ENCODE peak calls at places on chromosomes 12 and 14, in seven cellular contexts. T, K, Z, N, J, E and X are unnamed samples.

GRCh38 chr12:123896786-123897185 is 75.8 kb downstream of the CCDC92 start:
- DNase-seq in K (no peak), T (peak; percentile 82), N (no peak), Z (no peak), J (no peak), E (no peak), X (no peak)

GRCh38 chr12:113306382-113306781 is 28.5 kb downstream of the SLC8B1 start:
- DNase-seq in Z (no peak), J (no peak), N (no peak), T (no peak), K (no peak), E (no peak), X (no peak)

GRCh38 chr12:78384541-78384940 is 480.0 kb upstream of the SYT1 start:
- DNase-seq in K (no peak), J (no peak), Z (no peak), T (no peak), N (no peak), E (no peak), X (no peak)

GRCh38 chr12:71654200-71654599 is 9.4 kb downstream of the ZFC3H1 start:
- DNase-seq in J (no peak), T (no peak), K (no peak), Z (no peak), E (no peak), N (no peak), X (no peak)

GRCh38 chr12:118816296-118816695 is 165.0 kb upstream of the SRRM4 start:
- DNase-seq in T (no peak), Z (no peak), E (no peak), N (no peak), J (no peak), K (no peak), X (no peak)

GRCh38 chr12:125169870-125170269 is 104.6 kb downstream of the AACS start:
- DNase-seq in T (no peak), J (no peak), E (no peak), K (no peak), N (no peak), Z (no peak), X (no peak)

GRCh38 chr14:65241125-65241752 is 138.9 kb upstream of the MAX start:
- DNase-seq in T (no peak), E (no peak), J (no peak), K (no peak), Z (no peak), N (no peak), X (no peak)

GRCh38 chr12:89762498-89763170 is 54.0 kb upstream of the ATP2B1 start:
- DNase-seq in T (no peak), Z (no peak), K (no peak), E (no peak), J (peak; percentile 76), N (no peak), X (no peak)

GRCh38 chr12:130280226-130280625 is 57.5 kb upstream of the PIWIL1 start:
- DNase-seq in Z (no peak), N (no peak), K (no peak), E (no peak), T (no peak), J (peak; percentile 8), X (no peak)

GRCh38 chr12:92290016-92290685 is 144.5 kb upstream of the BTG1 start:
- DNase-seq in E (no peak), Z (no peak), T (peak; percentile 5), J (peak; percentile 75), K (no peak), N (no peak), X (no peak)

GRCh38 chr12:2013111-2013510 is 8.9 kb upstream of the DCP1B start:
- DNase-seq in K (no peak), E (no peak), Z (no peak), T (no peak), J (no peak), N (no peak), X (no peak)

GRCh38 chr14:61453103-61453767 is 131.9 kb downstream of the PRKCH start:
- DNase-seq in N (no peak), K (no peak), J (no peak), T (no peak), E (no peak), Z (no peak), X (no peak)

GRCh38 chr12:64385468-64385867 is 5.1 kb downstream of the C12orf56 start:
- DNase-seq in Z (no peak), E (no peak), T (no peak), N (no peak), K (no peak), J (peak; percentile 89), X (no peak)

GRCh38 chr12:23464241-23464812 is 485.1 kb downstream of the SOX5 start:
- DNase-seq in Z (peak; percentile 64), T (no peak), E (no peak), J (no peak), K (no peak), N (no peak), X (no peak)

GRCh38 chr14:61602733-61603077 is 92.6 kb upstream of the HIF1A start:
- DNase-seq in T (no peak), K (no peak), J (no peak), N (no peak), E (no peak), Z (no peak), X (no peak)

GRCh38 chr14:58299665-58300202 is 1.4 kb downstream of the ARID4A start:
- DNase-seq in T (no peak), N (no peak), E (no peak), Z (no peak), J (no peak), K (no peak), X (no peak)

GRCh38 chr14:89466460-89466859 is 49.4 kb upstream of the FOXN3 start:
- DNase-seq in K (no peak), J (no peak), N (no peak), E (no peak), T (no peak), Z (no peak), X (no peak)

GRCh38 chr14:51507556-51508511 is 143.9 kb upstream of the FRMD6 start:
- DNase-seq in T (peak; percentile 78), E (peak; percentile 25), N (peak; percentile 68), K (peak; percentile 93), Z (no peak), J (peak; percentile 40), X (peak; percentile 40)

GRCh38 chr12:124543591-124544310 is 23.7 kb downstream of the NCOR2 start:
- DNase-seq in T (no peak), J (no peak), E (no peak), K (no peak), N (no peak), Z (no peak), X (no peak)

GRCh38 chr12:21451529-21451928 is 14.1 kb downstream of the PYROXD1 start:
- DNase-seq in Z (peak; percentile 28), J (no peak), N (no peak), K (no peak), T (peak; percentile 4), E (no peak), X (no peak)

GRCh38 chr14:93017341-93017797 is 94.4 kb downstream of the CHGA start:
- DNase-seq in N (no peak), T (no peak), Z (no peak), E (no peak), K (no peak), J (no peak), X (peak; percentile 55)

GRCh38 chr14:69571879-69572633 is 2.6 kb downstream of the CCDC177 start:
- DNase-seq in J (peak; percentile 44), K (no peak), E (no peak), N (no peak), Z (no peak), T (peak; percentile 14), X (peak; percentile 30)

GRCh38 chr14:69572634-69573135 is 2.0 kb downstream of the CCDC177 start:
- DNase-seq in J (no peak), K (no peak), Z (no peak), N (no peak), T (no peak), E (no peak), X (no peak)

GRCh38 chr14:69569859-69570258 is 4.8 kb downstream of the CCDC177 start:
- DNase-seq in K (no peak), Z (no peak), T (no peak), J (no peak), N (no peak), E (no peak), X (no peak)

GRCh38 chr14:69571449-69571878 is 3.2 kb downstream of the CCDC177 start:
- DNase-seq in J (no peak), N (no peak), T (no peak), Z (no peak), E (no peak), K (no peak), X (no peak)

DNA sequence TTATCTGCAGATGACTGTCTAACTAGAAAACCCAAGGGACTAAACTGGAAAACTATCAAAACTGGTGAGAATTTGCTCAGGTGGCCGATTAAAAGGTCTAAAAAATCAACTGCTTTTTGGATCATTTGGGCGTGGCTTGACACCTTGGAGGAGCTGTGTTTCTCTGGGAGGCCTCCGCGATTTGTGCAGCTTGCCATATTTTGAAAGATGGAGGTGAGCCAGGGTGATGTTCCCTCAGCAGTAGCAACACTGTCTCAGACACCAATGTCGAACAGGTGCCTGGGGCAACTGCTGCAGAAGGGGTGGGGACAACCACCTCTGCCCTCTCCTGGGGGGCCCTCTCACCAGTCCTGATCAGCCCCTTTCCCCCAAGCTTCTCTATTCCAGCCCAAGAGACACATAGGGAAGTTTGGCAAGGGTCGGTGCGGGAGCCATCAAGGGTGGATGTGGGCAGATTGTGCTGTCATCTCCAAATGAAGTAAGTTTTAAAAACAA is 3.8 kb downstream of the CCDC177 start:
- DNase-seq in K (no peak), N (no peak), Z (no peak), T (no peak), E (no peak), J (no peak), X (no peak)
- H3K27me3 ChIP-seq in K (peaks cover 4% of the 10 kb centered on the region), N (peaks cover 75% of the 10 kb centered on the region), Z (peaks cover 42% of the 10 kb centered on the region), T (peaks cover 47% of the 10 kb centered on the region), E (no peaks in the 10 kb centered on the region), J (peaks cover 45% of the 10 kb centered on the region), X (peaks cover 22% of the 10 kb centered on the region)

GRCh38 chr12:127594351-127594970 is 672.5 kb upstream of the TMEM132C start:
- DNase-seq in N (no peak), T (no peak), J (no peak), E (no peak), K (no peak), Z (peak; percentile 67), X (no peak)
- H3K4me3 ChIP-seq in N (no peak overlapping the region), T (no peak overlapping the region), J (no peak overlapping the region), E (no peak overlapping the region), K (no peak overlapping the region), Z (no peak overlapping the region), X (no peak overlapping the region)

DNA sequence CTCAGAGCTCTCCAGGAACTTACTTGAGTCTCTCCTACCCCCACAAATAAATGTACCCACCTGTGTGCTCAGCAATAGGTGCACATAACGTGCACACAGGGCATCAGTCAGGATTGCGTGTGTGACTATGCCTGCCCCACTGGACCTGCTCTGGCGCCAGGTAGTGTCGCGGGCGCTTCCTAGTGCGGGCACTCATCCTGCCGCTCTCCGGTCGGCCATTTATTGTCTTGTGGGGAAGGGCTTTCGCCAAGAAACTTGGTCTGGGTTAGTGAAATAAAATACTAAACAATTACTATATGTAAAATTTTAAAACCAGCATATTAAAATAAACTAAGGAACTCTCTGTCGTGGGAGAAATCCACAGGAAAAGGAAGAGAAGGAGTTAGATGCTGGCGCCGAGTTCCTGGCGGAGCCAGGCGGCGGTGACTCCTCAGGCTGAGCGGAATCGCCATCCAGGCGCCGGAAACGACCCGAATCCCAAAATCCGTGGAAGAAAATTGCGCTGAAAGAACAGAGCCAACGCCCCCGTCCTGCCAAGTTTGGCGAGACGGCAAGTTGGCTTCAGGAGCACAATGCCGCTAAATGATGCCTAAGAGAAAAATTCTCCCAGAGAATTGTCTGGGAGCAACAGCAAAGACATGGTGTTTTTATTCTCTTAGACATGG is 7.9 kb upstream of the HOXC13 start:
- DNase-seq in Z (no peak), T (no peak), E (no peak), K (no peak), N (no peak), J (no peak), X (no peak)
- H3K27me3 ChIP-seq in Z (peaks cover 76% of the 10 kb centered on the region), T (peaks cover 83% of the 10 kb centered on the region), E (peaks cover 30% of the 10 kb centered on the region), K (peaks cover 10% of the 10 kb centered on the region), N (peaks cover 98% of the 10 kb centered on the region), J (peaks cover 73% of the 10 kb centered on the region), X (peaks cover 30% of the 10 kb centered on the region)

GRCh38 chr14:74510955-74511354 is 17.4 kb downstream of the ISCA2 start:
- DNase-seq in K (peak; percentile 83), T (peak; percentile 73), Z (no peak), E (no peak), N (no peak), J (peak; percentile 80), X (no peak)
- H3K4me3 ChIP-seq in K (no peak overlapping the region), T (no peak overlapping the region), Z (no peak overlapping the region), E (no peak overlapping the region), N (no peak overlapping the region), J (no peak overlapping the region), X (no peak overlapping the region)